ENCODE peak calls at places on chromosome 12, in five cellular contexts. F is activated naive CD4-positive, alpha-beta T cell treated with Interleukin-2 at 50 U/mL for 16 hours; T is posterior vena cava; L is AG04450; D is T-helper 2 cell. P is an unnamed sample.

GRCh38 chr12:114096461-114096860 is 130.3 kb upstream of the RBM19 start:
- DNase-seq in F (no peak), T (no peak), L (no peak), D (no peak), P (no peak)

GRCh38 chr12:63150255-63151060 is 543 bp downstream of the AVPR1A start:
- DNase-seq in F (no peak), T (peak; percentile 76), L (no peak), D (no peak), P (no peak)

GRCh38 chr12:32542550-32543229 is 136.4 kb upstream of the DNM1L start:
- DNase-seq in F (no peak), T (no peak), L (no peak), D (no peak), P (no peak)

GRCh38 chr12:59904874-59905521 is 309.2 kb downstream of the SLC16A7 start:
- DNase-seq in F (no peak), T (no peak), L (peak; percentile 29), D (no peak), P (no peak)

GRCh38 chr12:108335349-108336119 is 3.6 kb downstream of the CMKLR1 start:
- DNase-seq in F (no peak), T (no peak), L (no peak), D (no peak), P (no peak)

GRCh38 chr12:71999795-72000194 is 61.1 kb downstream of the TPH2 start:
- DNase-seq in F (no peak), T (no peak), L (no peak), D (no peak), P (no peak)

GRCh38 chr12:124863409-124864325 is at the start of gene SCARB1:
- DNase-seq in F (peak; percentile 77), T (peak; percentile 93), L (peak; percentile 21), D (peak; percentile 62), P (no peak)

GRCh38 chr12:87430444-87430843 is 598.8 kb downstream of the C12orf50 start:
- DNase-seq in F (no peak), T (no peak), L (no peak), D (no peak), P (no peak)

GRCh38 chr12:15209782-15210181 is 11.4 kb downstream of the RERG start:
- DNase-seq in F (no peak), T (no peak), L (no peak), D (no peak), P (no peak)

P was measured in brain pericyte.